ENCODE peak calls at places on chromosomes 7 and 10, in nine cellular contexts. Z is RCC 7860; N is HFF-Myc; O is Kasumi-1; X is activated T-cell treated with anti-CD3 and anti-CD28 coated beads, Interleukin-2, amount 50 U/mL, for 24 hours; V is GM20000; W is H7; B is transverse colon; J is ecto neural progenitor cell. L is an unnamed sample.

GRCh38 chr10:101952196-101952595 is 103.8 kb downstream of the ARMH3 start:
- DNase-seq in Z (no peak), N (no peak), O (no peak), X (no peak), V (no peak), W (no peak), B (no peak), J (no peak), L (no peak)

GRCh38 chr7:34672430-34672829 is 14.4 kb downstream of the NPSR1 start:
- DNase-seq in Z (peak), N (no peak), O (no peak), X (no peak), V (no peak), W (no peak), B (no peak), J (no peak), L (no peak)

GRCh38 chr10:17645591-17646345 is 1.8 kb downstream of the STAM start:
- DNase-seq in Z (peak), N (no peak), O (no peak), X (no peak), V (no peak), W (no peak), B (no peak), J (no peak), L (no peak)

GRCh38 chr7:19404912-19405329 is 259.7 kb upstream of the FERD3L start:
- DNase-seq in Z (peak), N (peak), O (no peak), X (no peak), V (no peak), W (no peak), B (no peak), J (no peak), L (no peak)

GRCh38 chr10:104334561-104334960 is 3.7 kb downstream of the ITPRIP start:
- DNase-seq in Z (no peak), N (no peak), O (no peak), X (no peak), V (no peak), W (no peak), B (no peak), J (no peak), L (peak)

GRCh38 chr7:36303202-36304098 is 86.2 kb upstream of the ANLN start:
- DNase-seq in Z (peak), N (peak), O (peak), X (no peak), V (no peak), W (peak), B (peak), J (peak), L (peak)

GRCh38 chr7:105875505-105875904 is 894 bp downstream of the ATXN7L1 start:
- DNase-seq in Z (no peak), N (no peak), O (no peak), X (no peak), V (no peak), W (no peak), B (no peak), J (no peak), L (no peak)

GRCh38 chr7:34058791-34059550 is 153.6 kb downstream of the BMPER start:
- DNase-seq in Z (no peak), N (no peak), O (no peak), X (no peak), V (no peak), W (peak), B (no peak), J (peak), L (no peak)

GRCh38 chr10:42645103-42645502 is 6.7 kb upstream of the ZNF33B start:
- DNase-seq in Z (no peak), N (no peak), O (no peak), X (no peak), V (no peak), W (no peak), B (no peak), J (no peak), L (no peak)

GRCh38 chr7:115475774-115476407 is 554.0 kb downstream of the MDFIC start:
- DNase-seq in Z (no peak), N (no peak), O (peak), X (no peak), V (no peak), W (peak), B (peak), J (no peak), L (no peak)

L was measured in osteocyte.